ENCODE peak calls at places on chromosome 22, in four cellular contexts. One of them, this sample, is unnamed.

GRCh38 chr22:19878461-19879247 is 24.0 kb upstream of the GNB1L start:
- DNase-seq in NCI-H2029 treated with DMSO at 0.1 percent for 48 hours: no peak
- DNase-seq in G401: no peak
- DNase-seq in activated naive CD4-positive, alpha-beta T cell treated with Interleukin-2 at 50 U/mL for 16 hours: no peak
- DNase-seq in this sample: no peak

GRCh38 chr22:41681616-41682015 is 7.1 kb downstream of the SNU13 start:
- DNase-seq in NCI-H2029 treated with DMSO at 0.1 percent for 48 hours: no peak
- DNase-seq in G401: no peak
- DNase-seq in activated naive CD4-positive, alpha-beta T cell treated with Interleukin-2 at 50 U/mL for 16 hours: peak; percentile 45
- DNase-seq in this sample: no peak

GRCh38 chr22:21942407-21942895 is 10.2 kb downstream of the PPM1F start:
- DNase-seq in NCI-H2029 treated with DMSO at 0.1 percent for 48 hours: no peak
- DNase-seq in G401: no peak
- DNase-seq in activated naive CD4-positive, alpha-beta T cell treated with Interleukin-2 at 50 U/mL for 16 hours: peak; percentile 17
- DNase-seq in this sample: no peak

GRCh38 chr22:48404801-48405447 is 1422.7 kb downstream of the BRD1 start:
- DNase-seq in NCI-H2029 treated with DMSO at 0.1 percent for 48 hours: no peak
- DNase-seq in G401: no peak
- DNase-seq in activated naive CD4-positive, alpha-beta T cell treated with Interleukin-2 at 50 U/mL for 16 hours: no peak
- DNase-seq in this sample: no peak

GRCh38 chr22:28802595-28803087 is 2.3 kb upstream of the XBP1 start:
- DNase-seq in NCI-H2029 treated with DMSO at 0.1 percent for 48 hours: no peak
- DNase-seq in G401: no peak
- DNase-seq in activated naive CD4-positive, alpha-beta T cell treated with Interleukin-2 at 50 U/mL for 16 hours: no peak
- DNase-seq in this sample: no peak

GRCh38 chr22:39559456-39560105 is 11.0 kb upstream of the CACNA1I start:
- DNase-seq in NCI-H2029 treated with DMSO at 0.1 percent for 48 hours: no peak
- DNase-seq in G401: no peak
- DNase-seq in activated naive CD4-positive, alpha-beta T cell treated with Interleukin-2 at 50 U/mL for 16 hours: no peak
- DNase-seq in this sample: no peak

GRCh38 chr22:46592390-46592872 is 27.8 kb upstream of the GRAMD4 start:
- DNase-seq in NCI-H2029 treated with DMSO at 0.1 percent for 48 hours: no peak
- DNase-seq in G401: no peak
- DNase-seq in activated naive CD4-positive, alpha-beta T cell treated with Interleukin-2 at 50 U/mL for 16 hours: peak; percentile 48
- DNase-seq in this sample: peak; percentile 77

GRCh38 chr22:20093437-20093836 is 13.4 kb downstream of the DGCR8 start:
- DNase-seq in NCI-H2029 treated with DMSO at 0.1 percent for 48 hours: no peak
- DNase-seq in G401: peak; percentile 98
- DNase-seq in activated naive CD4-positive, alpha-beta T cell treated with Interleukin-2 at 50 U/mL for 16 hours: no peak
- DNase-seq in this sample: no peak

GRCh38 chr22:21634844-21635243 is 2.3 kb downstream of the CCDC116 start:
- DNase-seq in NCI-H2029 treated with DMSO at 0.1 percent for 48 hours: no peak
- DNase-seq in G401: no peak
- DNase-seq in activated naive CD4-positive, alpha-beta T cell treated with Interleukin-2 at 50 U/mL for 16 hours: no peak
- DNase-seq in this sample: no peak

GRCh38 chr22:45009881-45010531 is at the start of gene PHF21B:
- DNase-seq in NCI-H2029 treated with DMSO at 0.1 percent for 48 hours: no peak
- DNase-seq in G401: peak; percentile 22
- DNase-seq in activated naive CD4-positive, alpha-beta T cell treated with Interleukin-2 at 50 U/mL for 16 hours: peak; percentile 7
- DNase-seq in this sample: peak; percentile 18

This sample was measured in activated CD4-positive, alpha-beta memory T cell treated with anti-CD3 and anti-CD28 coated beads, Interleukin-2, amount 10 ng/mL, durations not matched to agents 7 days and 5 days.